ENCODE peak calls at places on chromosomes 1 and 21, in six cellular contexts. P is adipocyte, G is keratinocyte, H is mesendoderm, X is mucosa of descending colon, Y is GM23248. D is an unnamed sample. For H3K36me3 and H3K4me1, the result is how much of the 10 kb centered on the place peaks cover.

GRCh38 chr1:63129184-63129583 is 193.2 kb upstream of the FOXD3 start:
- DNase-seq in X (no peak), P (no peak), G (no peak), Y (no peak), H (no peak), D (no peak)

GRCh38 chr1:94713472-94714141 is 106.5 kb upstream of the SLC44A3 start:
- DNase-seq in G (peak), X (peak), P (peak), H (peak), Y (peak), D (peak)

GRCh38 chr21:31873275-31873695 is 465 bp downstream of the HUNK start:
- DNase-seq in G (no peak), H (peak), P (peak), X (peak), Y (no peak), D (no peak)

GRCh38 chr1:243434594-243434993 is 178.8 kb downstream of the SDCCAG8 start:
- DNase-seq in P (no peak), H (no peak), Y (no peak), X (no peak), G (no peak), D (no peak)

GRCh38 chr1:176222196-176222595 is 15.1 kb upstream of the COP1 start:
- DNase-seq in H (no peak), Y (no peak), G (no peak), P (no peak), X (no peak), D (no peak)

GRCh38 chr1:228646717-228647522 is 88.4 kb upstream of the RHOU start:
- DNase-seq in P (peak), H (peak), G (no peak), X (peak), Y (peak), D (peak)

GRCh38 chr1:113467991-113468390 is 77.7 kb downstream of the MAGI3 start:
- DNase-seq in G (no peak), X (no peak), P (no peak), H (no peak), Y (no peak), D (no peak)

GRCh38 chr1:230408971-230409370 is 17.2 kb downstream of the PGBD5 start:
- DNase-seq in X (no peak), H (no peak), Y (no peak), G (peak), P (no peak), D (no peak)

GRCh38 chr1:62995173-62995572 is 211.2 kb downstream of the ATG4C start:
- DNase-seq in H (no peak), Y (no peak), X (no peak), P (no peak), G (no peak), D (no peak)

GRCh38 chr1:183996036-183996376 is 41.5 kb downstream of the COLGALT2 start:
- DNase-seq in G (no peak), X (no peak), Y (no peak), H (no peak), P (no peak), D (no peak)

GRCh38 chr1:108852141-108852540 is 4.8 kb downstream of the AKNAD1 start:
- DNase-seq in Y (peak), G (no peak), X (no peak), P (peak), H (no peak), D (no peak)

GRCh38 chr1:179380299-179380698 is 14.5 kb downstream of the AXDND1 start:
- DNase-seq in Y (peak), G (no peak), P (peak), X (no peak), H (no peak), D (no peak)

GRCh38 chr1:158564608-158565007 is 5.8 kb downstream of the OR6P1 start:
- DNase-seq in Y (no peak), H (peak), G (no peak), P (no peak), X (no peak), D (no peak)

GRCh38 chr1:201468844-201469644 is at the start of gene PHLDA3:
- DNase-seq in P (peak), G (no peak), Y (peak), H (peak), X (peak), D (peak)

GRCh38 chr1:30411206-30411605 is 312.2 kb downstream of the MATN1 start:
- DNase-seq in P (no peak), H (no peak), Y (no peak), G (no peak), X (no peak), D (peak)

GRCh38 chr21:28974531-28975227 is 18.0 kb downstream of the LTN1 start:
- DNase-seq in H (no peak), Y (no peak), G (no peak), P (no peak), X (no peak), D (no peak)
- H3K36me3 ChIP-seq in H (under half), Y (under half), G (under half), P (half or more), X (under half), D (half or more)

DNA sequence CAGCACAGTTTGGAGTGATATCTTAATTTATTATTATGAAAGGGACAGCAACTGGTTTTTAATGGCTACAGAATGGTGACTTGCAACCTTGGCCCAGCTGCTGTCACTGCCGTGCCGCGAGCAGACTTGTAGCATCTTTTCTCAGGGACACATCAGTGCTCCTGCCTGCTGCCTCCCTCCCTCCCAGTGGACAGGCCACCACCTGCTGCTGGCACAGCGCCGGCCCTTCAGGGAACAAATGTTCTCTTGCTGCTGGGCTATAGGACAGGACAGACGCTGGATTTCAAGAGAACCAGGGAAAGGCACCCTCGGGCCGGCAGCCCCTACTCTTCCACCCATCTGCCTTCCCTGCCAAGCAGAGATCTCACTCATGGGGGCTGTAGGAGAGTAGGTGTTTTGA is 413.8 kb upstream of the NFIA start:
- DNase-seq in G (no peak), X (no peak), H (no peak), Y (no peak), P (no peak), D (no peak)
- H3K4me1 ChIP-seq in G (under half), X (under half), H (under half), Y (under half), P (under half), D (under half)

DNA sequence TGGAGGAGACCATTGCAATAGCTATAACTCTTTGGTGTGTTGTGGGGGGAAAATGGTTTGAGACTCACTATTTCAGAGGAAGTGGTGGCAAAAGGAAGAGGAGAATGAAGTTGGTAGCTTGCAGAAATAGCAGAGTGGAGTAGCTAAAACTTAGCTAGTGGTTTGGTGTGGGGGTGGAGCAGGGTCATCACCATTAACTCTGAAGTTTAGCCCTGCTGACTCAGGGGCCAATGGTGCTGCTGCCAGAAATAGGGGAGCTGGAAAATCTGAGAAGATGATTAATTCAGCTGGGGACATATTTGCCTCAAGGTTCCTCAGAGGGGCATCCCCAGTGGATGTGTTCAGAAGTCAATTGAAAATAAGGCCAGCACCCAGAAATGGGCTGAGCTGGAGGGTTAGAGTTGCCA is 65.4 kb downstream of the RUNX1 start:
- DNase-seq in H (no peak), X (no peak), P (peak), Y (peak), G (no peak), D (no peak)
- H3K4me3 ChIP-seq in H (no peak), X (no peak), P (peak), Y (peak), G (no peak), D (no peak)

DNA sequence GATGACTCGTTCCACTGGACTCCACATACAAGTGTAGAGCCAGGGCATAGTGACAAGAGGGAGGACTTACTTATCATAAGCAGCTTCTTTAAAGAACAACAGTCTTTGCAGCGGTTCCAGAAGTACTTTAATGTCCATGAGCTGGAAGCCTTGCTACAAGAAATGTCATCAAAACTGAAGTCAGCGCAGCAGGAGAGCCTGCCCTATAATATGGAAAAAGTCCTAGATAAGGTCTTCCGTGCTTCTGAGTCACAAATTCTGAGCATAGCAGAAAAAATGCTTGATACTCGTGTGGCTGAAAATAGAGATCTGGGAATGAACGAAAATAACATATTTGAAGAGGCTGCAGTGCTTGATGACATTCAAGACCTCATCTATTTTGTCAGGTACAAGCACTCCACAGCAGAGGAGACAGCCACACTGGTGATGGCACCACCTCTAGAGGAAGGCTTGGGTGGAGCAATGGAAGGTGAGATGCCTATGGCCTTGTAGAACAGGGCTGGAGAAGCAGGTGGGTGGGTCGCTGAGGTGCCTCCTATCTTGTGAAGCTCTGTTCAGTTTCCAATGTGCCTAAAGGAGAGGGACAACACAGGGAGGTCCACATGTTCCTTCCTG is 12.1 kb downstream of the MIA3 start:
- DNase-seq in X (no peak), P (peak), Y (peak), H (no peak), G (no peak), D (no peak)
- H3K36me3 ChIP-seq in X (under half), P (half or more), Y (under half), H (under half), G (under half), D (under half)

DNA sequence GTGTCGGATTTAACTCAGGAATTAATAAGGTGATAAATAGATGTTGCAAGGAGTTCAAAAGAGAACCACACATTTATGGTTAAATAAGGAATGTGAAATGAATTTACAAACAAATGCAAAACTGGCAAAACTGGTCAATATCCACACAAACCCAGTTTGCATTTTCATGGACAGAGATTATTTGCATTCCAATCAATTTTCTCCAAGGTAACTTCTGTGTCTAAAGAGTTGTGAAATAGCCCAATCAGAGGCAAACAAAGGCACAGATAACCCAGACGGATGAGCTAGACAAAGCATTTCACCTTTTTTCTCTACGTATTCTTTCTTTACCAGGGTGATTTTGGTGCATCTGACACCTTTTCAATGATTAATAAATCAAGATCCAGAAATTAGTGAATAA is 63.9 kb downstream of the MAP3K7CL start:
- DNase-seq in X (no peak), H (no peak), G (no peak), P (no peak), Y (no peak), D (no peak)
- H3K4me1 ChIP-seq in X (under half), H (under half), G (under half), P (under half), Y (half or more), D (under half)

GRCh38 chr21:45980697-45981096 is 873 bp upstream of the COL6A1 start:
- DNase-seq in Y (no peak), H (no peak), G (no peak), P (no peak), X (no peak), D (no peak)
- H3K4me3 ChIP-seq in Y (peak), H (no peak), G (peak), P (peak), X (no peak), D (no peak)

GRCh38 chr21:42769183-42769819 is 110.0 kb downstream of the WDR4 start:
- DNase-seq in P (no peak), X (peak), H (no peak), Y (no peak), G (no peak), D (no peak)
- H3K36me3 ChIP-seq in P (under half), X (under half), H (under half), Y (under half), G (under half), D (under half)

GRCh38 chr1:207822124-207822601 is 70.3 kb downstream of the CD46 start:
- DNase-seq in P (no peak), H (no peak), X (no peak), Y (no peak), G (no peak), D (no peak)
- H3K4me1 ChIP-seq in P (half or more), H (under half), X (half or more), Y (under half), G (under half), D (under half)

GRCh38 chr1:235012436-235013210 is 116.0 kb downstream of the TOMM20 start:
- DNase-seq in X (no peak), Y (no peak), H (no peak), G (no peak), P (no peak), D (no peak)
- H3K4me3 ChIP-seq in X (no peak), Y (no peak), H (no peak), G (no peak), P (no peak), D (no peak)

DNA sequence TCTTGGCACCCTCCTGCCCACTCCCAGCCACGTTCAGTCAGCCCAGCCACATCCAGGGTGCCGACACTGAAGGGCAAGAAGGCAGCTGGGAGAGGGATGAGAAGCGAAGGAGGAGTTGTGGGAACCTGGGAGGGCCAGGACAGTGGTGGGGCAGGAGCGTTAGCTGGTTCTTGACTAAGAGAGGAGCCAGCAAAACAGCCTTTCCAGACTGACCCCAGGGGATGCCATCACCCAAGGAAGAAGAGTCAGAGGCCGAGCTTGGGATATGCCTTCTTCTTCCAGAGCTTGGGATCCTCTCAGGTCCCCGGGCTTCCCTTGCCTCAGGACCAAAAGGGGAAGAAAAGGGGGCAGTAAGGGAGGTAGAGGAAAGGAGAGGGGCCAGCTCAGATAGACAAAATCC is 7.2 kb downstream of the INKA2 start:
- DNase-seq in X (no peak), Y (no peak), H (no peak), G (no peak), P (no peak), D (no peak)
- H3K36me3 ChIP-seq in X (under half), Y (under half), H (under half), G (under half), P (under half), D (under half)

D was measured in RWPE2.